ENCODE peak calls at places on chromosomes 6 and 20, in seven cellular contexts. N is iris pigment epithelial cell; F is activated T-helper 1 cell treated with anti-CD3 and anti-CD28 coated beads, Interleukin-2, amount 50 U/mL, for 16 hours; B is tibial artery; H is body of pancreas; X is islet precursor cell; O is activated CD4-positive, alpha-beta memory T cell treated with anti-CD3 and anti-CD28 coated beads for 36 hours. E is an unnamed sample.

GRCh38 chr6:55913213-55914195 is 38.1 kb upstream of the BMP5 start:
- DNase-seq in X (no peak), N (no peak), B (no peak), F (no peak), H (no peak), O (no peak), E (no peak)

GRCh38 chr20:63658749-63659187 is 656 bp downstream of the RTEL1 start:
- DNase-seq in N (peak; percentile 62), O (peak; percentile 53), H (peak; percentile 24), F (no peak), X (no peak), B (no peak), E (no peak)

GRCh38 chr20:61955668-61956395 is 109.8 kb downstream of the TAF4 start:
- DNase-seq in N (no peak), F (no peak), H (no peak), O (no peak), B (no peak), X (no peak), E (no peak)

GRCh38 chr6:157954150-157955117 is 27.2 kb upstream of the SYNJ2 start:
- DNase-seq in N (peak; percentile 41), O (no peak), X (no peak), F (no peak), B (no peak), H (peak; percentile 89), E (no peak)

GRCh38 chr6:136315594-136315993 is 25.9 kb upstream of the BCLAF1 start:
- DNase-seq in B (no peak), F (no peak), O (no peak), H (no peak), N (no peak), X (no peak), E (no peak)

GRCh38 chr6:96223695-96224094 is 207.9 kb downstream of the FUT9 start:
- DNase-seq in O (no peak), X (no peak), N (no peak), B (no peak), F (no peak), H (no peak), E (no peak)

GRCh38 chr6:7058250-7058923 is 49.4 kb upstream of the RREB1 start:
- DNase-seq in H (peak; percentile 64), O (peak; percentile 41), F (no peak), B (no peak), X (peak; percentile 94), N (peak; percentile 99), E (peak; percentile 72)

GRCh38 chr20:61162506-61162905 is 89.6 kb upstream of the CDH4 start:
- DNase-seq in F (no peak), O (no peak), B (no peak), X (no peak), H (no peak), N (no peak), E (no peak)

GRCh38 chr6:166751051-166751595 is 124.1 kb upstream of the RPS6KA2 start:
- DNase-seq in H (no peak), F (no peak), B (no peak), O (no peak), X (peak; percentile 98), N (no peak), E (no peak)

GRCh38 chr20:46967647-46968046 is 73.0 kb downstream of the EYA2 start:
- DNase-seq in B (no peak), X (peak; percentile 45), N (no peak), F (no peak), H (no peak), O (no peak), E (no peak)

GRCh38 chr6:52390361-52390727 is 28.4 kb downstream of the PAQR8 start:
- DNase-seq in H (no peak), F (no peak), B (no peak), X (no peak), N (peak; percentile 79), O (peak; percentile 65), E (no peak)

GRCh38 chr20:51460569-51461265 is 81.8 kb downstream of the NFATC2 start:
- DNase-seq in X (no peak), H (no peak), N (no peak), O (no peak), F (no peak), B (no peak), E (no peak)

GRCh38 chr20:18314786-18315406 is 26.6 kb downstream of the ZNF133 start:
- DNase-seq in H (no peak), N (peak; percentile 79), B (no peak), F (no peak), O (no peak), X (peak; percentile 80), E (peak; percentile 48)

GRCh38 chr20:61043681-61044080 is 208.4 kb upstream of the CDH4 start:
- DNase-seq in O (no peak), N (no peak), X (peak; percentile 2), F (no peak), B (peak; percentile 29), H (no peak), E (no peak)

E was measured in 8988T.